ENCODE peak calls at places on chromosomes 7 and 10, in six cellular contexts. J is AG08396, W is dermis microvascular lymphatic vessel endothelial cell, P is mesenchymal stem cell, C is nucleus accumbens, E is KBM-7. F is an unnamed sample.

GRCh38 chr7:27123021-27123476 is 7.5 kb downstream of the HOXA4 start:
- DNase-seq in J (no peak), W (no peak), P (peak; percentile 10), C (no peak), E (no peak), F (no peak)

GRCh38 chr7:85160223-85160622 is 26.6 kb downstream of the SEMA3D start:
- DNase-seq in J (no peak), W (peak; percentile 30), P (peak; percentile 36), C (no peak), E (no peak), F (no peak)

GRCh38 chr7:11753441-11753840 is 78.6 kb downstream of the THSD7A start:
- DNase-seq in J (no peak), W (peak; percentile 54), P (no peak), C (no peak), E (no peak), F (no peak)

GRCh38 chr10:130127612-130128607 is 8.3 kb upstream of the GLRX3 start:
- DNase-seq in J (peak; percentile 90), W (peak; percentile 74), P (peak; percentile 72), C (no peak), E (peak; percentile 59), F (peak; percentile 27)

GRCh38 chr7:115013887-115014286 is 92.0 kb downstream of the MDFIC start:
- DNase-seq in J (no peak), W (peak; percentile 69), P (peak; percentile 54), C (no peak), E (no peak), F (no peak)

GRCh38 chr10:33484787-33485186 is 150.3 kb upstream of the NRP1 start:
- DNase-seq in J (no peak), W (no peak), P (peak; percentile 75), C (no peak), E (no peak), F (no peak)

GRCh38 chr7:77321300-77321699 is 94.8 kb downstream of the GSAP start:
- DNase-seq in J (no peak), W (no peak), P (no peak), C (no peak), E (no peak), F (no peak)

GRCh38 chr7:35716038-35716803 is 21.3 kb upstream of the HERPUD2 start:
- DNase-seq in J (no peak), W (peak; percentile 7), P (peak; percentile 41), C (peak; percentile 45), E (no peak), F (no peak)

GRCh38 chr10:62239994-62240393 is 28.6 kb downstream of the RTKN2 start:
- DNase-seq in J (no peak), W (peak; percentile 10), P (no peak), C (no peak), E (no peak), F (no peak)

GRCh38 chr7:2444476-2444875 is 31.7 kb downstream of the GRIFIN start:
- DNase-seq in J (peak; percentile 91), W (no peak), P (peak; percentile 71), C (no peak), E (no peak), F (no peak)

GRCh38 chr10:32112055-32112454 is 55.8 kb upstream of the KIF5B start:
- DNase-seq in J (peak; percentile 56), W (peak; percentile 8), P (peak; percentile 25), C (no peak), E (no peak), F (no peak)

GRCh38 chr7:106187613-106188350 is 75.7 kb upstream of the SYPL1 start:
- DNase-seq in J (no peak), W (peak; percentile 66), P (no peak), C (no peak), E (no peak), F (no peak)

GRCh38 chr7:136405931-136406777 is 429.0 kb upstream of the MTPN start:
- DNase-seq in J (peak; percentile 64), W (peak; percentile 59), P (peak; percentile 72), C (no peak), E (peak; percentile 63), F (peak; percentile 29)

GRCh38 chr7:151377406-151377805 is 32.4 kb downstream of the WDR86 start:
- DNase-seq in J (no peak), W (no peak), P (no peak), C (no peak), E (no peak), F (no peak)

GRCh38 chr10:79375321-79376077 is 28.2 kb downstream of the PPIF start:
- DNase-seq in J (no peak), W (no peak), P (peak; percentile 58), C (no peak), E (no peak), F (no peak)

GRCh38 chr10:72088879-72089585 is 681 bp upstream of the SPOCK2 start:
- DNase-seq in J (no peak), W (no peak), P (peak; percentile 52), C (no peak), E (peak; percentile 65), F (no peak)

GRCh38 chr7:69564454-69565417 is 33.5 kb upstream of the AUTS2 start:
- DNase-seq in J (no peak), W (peak; percentile 41), P (no peak), C (peak; percentile 75), E (no peak), F (no peak)

GRCh38 chr7:33744293-33744692 is 161.0 kb upstream of the BMPER start:
- DNase-seq in J (no peak), W (peak; percentile 65), P (no peak), C (no peak), E (peak; percentile 36), F (no peak)

GRCh38 chr10:75926763-75927162 is 495.3 kb downstream of the LRMDA start:
- DNase-seq in J (peak; percentile 48), W (peak; percentile 44), P (no peak), C (peak; percentile 0), E (no peak), F (no peak)

GRCh38 chr10:50382576-50383023 is 131.3 kb upstream of the ASAH2 start:
- DNase-seq in J (no peak), W (no peak), P (no peak), C (no peak), E (no peak), F (no peak)

GRCh38 chr10:29617880-29618340 is 16.9 kb downstream of the SVIL start:
- DNase-seq in J (no peak), W (no peak), P (peak; percentile 71), C (no peak), E (no peak), F (no peak)

GRCh38 chr10:1807196-1807595 is 69.9 kb upstream of the ADARB2 start:
- DNase-seq in J (no peak), W (no peak), P (no peak), C (no peak), E (no peak), F (no peak)

GRCh38 chr7:158613481-158613880 is 25.9 kb upstream of the PTPRN2 start:
- DNase-seq in J (no peak), W (no peak), P (peak; percentile 15), C (no peak), E (peak; percentile 14), F (no peak)

GRCh38 chr7:15199482-15199881 is 296.9 kb upstream of the DGKB start:
- DNase-seq in J (no peak), W (peak; percentile 32), P (peak; percentile 17), C (no peak), E (peak; percentile 30), F (no peak)

GRCh38 chr7:34389332-34390078 is 268.5 kb upstream of the NPSR1 start:
- DNase-seq in J (no peak), W (no peak), P (no peak), C (no peak), E (no peak), F (no peak)